ENCODE peak calls at places on chromosomes 5 and 9, in eight cellular contexts. G is neural crest cell; M is mesothelial cell of epicardium; P is body of pancreas; A is CD4-positive, alpha-beta T cell; F is endothelial cell; B is RWPE1; Z is IMR-90. V is an unnamed sample.

GRCh38 chr5:149166128-149166527 is 24.8 kb downstream of the ABLIM3 start:
- DNase-seq in G (no peak), M (no peak), P (no peak), A (no peak), F (no peak), B (no peak), Z (peak), V (no peak)

GRCh38 chr5:16957305-16958165 is 21.4 kb upstream of the MYO10 start:
- DNase-seq in G (no peak), M (no peak), P (no peak), A (no peak), F (no peak), B (peak), Z (peak), V (no peak)

GRCh38 chr5:5770825-5771224 is 348.3 kb downstream of the ICE1 start:
- DNase-seq in G (no peak), M (no peak), P (no peak), A (no peak), F (no peak), B (no peak), Z (no peak), V (no peak)

GRCh38 chr5:57298985-57299491 is 125.2 kb downstream of the GPBP1 start:
- DNase-seq in G (peak), M (no peak), P (peak), A (peak), F (peak), B (peak), Z (peak), V (peak)

GRCh38 chr9:34458967-34459355 is 356 bp downstream of the DNAI1 start:
- DNase-seq in G (no peak), M (no peak), P (no peak), A (no peak), F (no peak), B (no peak), Z (no peak), V (no peak)

GRCh38 chr5:43190755-43191603 is 1.0 kb upstream of the NIM1K start:
- DNase-seq in G (no peak), M (no peak), P (no peak), A (no peak), F (peak), B (no peak), Z (peak), V (no peak)

GRCh38 chr5:179115845-179116524 is 55.8 kb downstream of the ZNF354C start:
- DNase-seq in G (no peak), M (no peak), P (no peak), A (no peak), F (no peak), B (no peak), Z (no peak), V (no peak)

GRCh38 chr9:116549061-116549664 is 137.9 kb upstream of the TRIM32 start:
- DNase-seq in G (no peak), M (no peak), P (peak), A (no peak), F (peak), B (peak), Z (peak), V (peak)

GRCh38 chr5:111251941-111252340 is 27.8 kb downstream of the CAMK4 start:
- DNase-seq in G (no peak), M (no peak), P (no peak), A (no peak), F (no peak), B (no peak), Z (peak), V (no peak)

GRCh38 chr5:53397845-53398244 is 82.6 kb upstream of the FST start:
- DNase-seq in G (no peak), M (no peak), P (no peak), A (no peak), F (no peak), B (no peak), Z (peak), V (no peak)

GRCh38 chr9:14908221-14909206 is 1.7 kb downstream of the FREM1 start:
- DNase-seq in G (no peak), M (no peak), P (peak), A (no peak), F (no peak), B (no peak), Z (no peak), V (no peak)

GRCh38 chr5:33888582-33888981 is 3.2 kb downstream of the ADAMTS12 start:
- DNase-seq in G (no peak), M (no peak), P (no peak), A (no peak), F (no peak), B (no peak), Z (peak), V (no peak)

GRCh38 chr5:126354012-126354856 is 69.0 kb upstream of the GRAMD2B start:
- DNase-seq in G (no peak), M (no peak), P (no peak), A (no peak), F (no peak), B (peak), Z (peak), V (no peak)

GRCh38 chr9:77495834-77496671 is 152.1 kb downstream of the GNA14 start:
- DNase-seq in G (no peak), M (no peak), P (peak), A (no peak), F (no peak), B (peak), Z (peak), V (no peak)

GRCh38 chr5:3694819-3695218 is 99.2 kb downstream of the IRX1 start:
- DNase-seq in G (no peak), M (no peak), P (no peak), A (no peak), F (no peak), B (peak), Z (no peak), V (no peak)

GRCh38 chr5:112630246-112631009 is 107.3 kb upstream of the APC start:
- DNase-seq in G (no peak), M (no peak), P (no peak), A (no peak), F (no peak), B (peak), Z (peak), V (peak)

GRCh38 chr9:108360304-108360703 is 495.5 kb downstream of the ACTL7B start:
- DNase-seq in G (no peak), M (no peak), P (no peak), A (no peak), F (no peak), B (no peak), Z (no peak), V (no peak)

GRCh38 chr9:93955356-93956182 is 414 bp upstream of the BARX1 start:
- DNase-seq in G (no peak), M (no peak), P (no peak), A (peak), F (no peak), B (no peak), Z (no peak), V (no peak)

GRCh38 chr5:175750476-175751080 is 92.7 kb downstream of the HRH2 start:
- DNase-seq in G (no peak), M (no peak), P (no peak), A (no peak), F (no peak), B (no peak), Z (no peak), V (no peak)

GRCh38 chr9:133485531-133486260 is 6.8 kb upstream of the SLC2A6 start:
- DNase-seq in G (no peak), M (no peak), P (no peak), A (no peak), F (no peak), B (no peak), Z (no peak), V (peak)

GRCh38 chr5:149666212-149666852 is 63.8 kb upstream of the PPARGC1B start:
- DNase-seq in G (no peak), M (no peak), P (peak), A (no peak), F (no peak), B (peak), Z (peak), V (no peak)

GRCh38 chr5:2698581-2698980 is 52.9 kb downstream of the IRX2 start:
- DNase-seq in G (no peak), M (no peak), P (no peak), A (no peak), F (no peak), B (no peak), Z (no peak), V (no peak)

GRCh38 chr5:61479850-61480614 is 148.0 kb downstream of the ZSWIM6 start:
- DNase-seq in G (no peak), M (no peak), P (no peak), A (no peak), F (no peak), B (no peak), Z (no peak), V (no peak)

GRCh38 chr5:57407391-57407790 is 75.2 kb downstream of the ACTBL2 start:
- DNase-seq in G (no peak), M (no peak), P (no peak), A (no peak), F (no peak), B (no peak), Z (no peak), V (no peak)

GRCh38 chr9:16247188-16247875 is 623.1 kb downstream of the BNC2 start:
- DNase-seq in G (no peak), M (no peak), P (no peak), A (no peak), F (no peak), B (peak), Z (peak), V (no peak)

GRCh38 chr9:92206490-92206889 is 87.0 kb downstream of the IARS1 start:
- DNase-seq in G (no peak), M (no peak), P (no peak), A (no peak), F (no peak), B (no peak), Z (peak), V (no peak)

GRCh38 chr9:113886933-113887332 is 10.8 kb downstream of the ZNF618 start:
- DNase-seq in G (no peak), M (no peak), P (no peak), A (no peak), F (no peak), B (no peak), Z (no peak), V (no peak)

GRCh38 chr5:81171769-81172168 is 61.4 kb upstream of the CKMT2 start:
- DNase-seq in G (no peak), M (no peak), P (no peak), A (no peak), F (no peak), B (peak), Z (no peak), V (no peak)

GRCh38 chr5:10423009-10423408 is 18.7 kb upstream of the ROPN1L start:
- DNase-seq in G (no peak), M (no peak), P (no peak), A (no peak), F (no peak), B (no peak), Z (no peak), V (no peak)

GRCh38 chr5:145554399-145554798 is 280.7 kb downstream of the PRELID2 start:
- DNase-seq in G (no peak), M (no peak), P (peak), A (no peak), F (no peak), B (peak), Z (peak), V (no peak)

GRCh38 chr5:40991168-40991980 is 79.8 kb downstream of the MROH2B start:
- DNase-seq in G (no peak), M (no peak), P (peak), A (no peak), F (no peak), B (no peak), Z (peak), V (no peak)

GRCh38 chr9:10026585-10026984 is 586.2 kb downstream of the PTPRD start:
- DNase-seq in G (no peak), M (no peak), P (no peak), A (no peak), F (no peak), B (no peak), Z (no peak), V (no peak)
- TF ChIP-seq CTCF in G (no peak), M (no peak), P (no peak), A (no peak), F (no peak), B (no peak), Z (no peak), V (no peak)

GRCh38 chr9:33264473-33265177 is at the start of the genes BAG1 and CHMP5:
- DNase-seq in G (peak), M (peak), P (peak), A (peak), F (peak), B (peak), Z (peak), V (peak)
- TF ChIP-seq CTCF in G (peak), M (peak), P (peak), A (no peak), F (peak), B (no peak), Z (peak), V (peak)

GRCh38 chr5:90602681-90603080 is 44.1 kb downstream of the ADGRV1 start:
- DNase-seq in G (no peak), M (no peak), P (no peak), A (no peak), F (no peak), B (no peak), Z (no peak), V (no peak)

GRCh38 chr5:90606539-90606938 is 47.9 kb downstream of the ADGRV1 start:
- DNase-seq in G (no peak), M (no peak), P (no peak), A (no peak), F (no peak), B (no peak), Z (no peak), V (no peak)
- TF ChIP-seq CTCF in G (peak), M (no peak), P (no peak), A (no peak), F (peak), B (no peak), Z (peak), V (peak)

GRCh38 chr5:50929174-50929573 is 262.7 kb downstream of the PARP8 start:
- DNase-seq in G (no peak), M (no peak), P (no peak), A (no peak), F (no peak), B (no peak), Z (no peak), V (no peak)
- TF ChIP-seq CTCF in G (no peak), M (no peak), P (no peak), A (no peak), F (no peak), B (no peak), Z (no peak), V (no peak)